ENCODE peak calls at places on chromosomes 11 and 22, in four cellular contexts. M, Q, O and D are unnamed samples.

GRCh38 chr11:76781046-76781801 is 1.9 kb upstream of the TSKU start:
- DNase-seq in M (no peak), Q (no peak), O (no peak), D (no peak)

GRCh38 chr11:116829525-116830183 is at the start of gene APOC3:
- DNase-seq in M (no peak), Q (peak; percentile 49), O (no peak), D (no peak)

GRCh38 chr11:44977493-44977984 is 26.9 kb upstream of the TP53I11 start:
- DNase-seq in M (no peak), Q (no peak), O (no peak), D (no peak)

GRCh38 chr11:18699269-18699596 is 654 bp downstream of the TMEM86A start:
- DNase-seq in M (no peak), Q (no peak), O (no peak), D (no peak)

GRCh38 chr22:40679964-40680818 is 907 bp downstream of the MCHR1 start:
- DNase-seq in M (no peak), Q (peak; percentile 15), O (no peak), D (no peak)

GRCh38 chr11:134587345-134587744 is 175.3 kb upstream of the B3GAT1 start:
- DNase-seq in M (no peak), Q (no peak), O (no peak), D (no peak)

GRCh38 chr11:90639687-90640086 is 416.8 kb upstream of the CHORDC1 start:
- DNase-seq in M (no peak), Q (no peak), O (no peak), D (no peak)

GRCh38 chr11:36251716-36252307 is 37.4 kb downstream of the COMMD9 start:
- DNase-seq in M (no peak), Q (no peak), O (no peak), D (no peak)

GRCh38 chr11:72069787-72070251 is 10.5 kb downstream of the NUMA1 start:
- DNase-seq in M (peak; percentile 93), Q (peak; percentile 92), O (peak; percentile 51), D (peak; percentile 76)

GRCh38 chr11:85826096-85826855 is 15.3 kb upstream of the SYTL2 start:
- DNase-seq in M (peak; percentile 79), Q (peak; percentile 60), O (no peak), D (no peak)

GRCh38 chr11:75924966-75925784 is 110.2 kb downstream of the UVRAG start:
- DNase-seq in M (no peak), Q (peak; percentile 50), O (no peak), D (no peak)

GRCh38 chr11:126522152-126522551 is 166.7 kb downstream of the ST3GAL4 start:
- DNase-seq in M (no peak), Q (no peak), O (no peak), D (no peak)

GRCh38 chr11:130611791-130612251 is 163.4 kb downstream of the ADAMTS15 start:
- DNase-seq in M (no peak), Q (peak; percentile 83), O (no peak), D (no peak)

GRCh38 chr11:22491826-22492225 is 133.8 kb downstream of the FANCF start:
- DNase-seq in M (no peak), Q (peak; percentile 82), O (no peak), D (peak; percentile 19)

GRCh38 chr22:45630436-45630835 is 41.2 kb upstream of the ATXN10 start:
- DNase-seq in M (no peak), Q (no peak), O (no peak), D (no peak)

GRCh38 chr11:1779806-1780699 is 16.3 kb upstream of the CTSD start:
- DNase-seq in M (no peak), Q (no peak), O (no peak), D (peak; percentile 54)

GRCh38 chr11:18394928-18395734 is 768 bp downstream of the LDHA start:
- DNase-seq in M (no peak), Q (no peak), O (no peak), D (peak; percentile 34)

GRCh38 chr22:32539631-32540449 is 65.2 kb downstream of the FBXO7 start:
- DNase-seq in M (no peak), Q (no peak), O (no peak), D (no peak)

GRCh38 chr11:125494987-125495725 is 909 bp downstream of the FEZ1 start:
- DNase-seq in M (peak; percentile 76), Q (peak; percentile 33), O (no peak), D (peak; percentile 25)

GRCh38 chr11:46112961-46113617 is 8.2 kb downstream of the PHF21A start:
- DNase-seq in M (no peak), Q (peak; percentile 82), O (peak; percentile 67), D (peak; percentile 28)

GRCh38 chr22:37571258-37571991 is 8.5 kb downstream of the LGALS2 start:
- DNase-seq in M (no peak), Q (no peak), O (peak; percentile 63), D (no peak)

DNA sequence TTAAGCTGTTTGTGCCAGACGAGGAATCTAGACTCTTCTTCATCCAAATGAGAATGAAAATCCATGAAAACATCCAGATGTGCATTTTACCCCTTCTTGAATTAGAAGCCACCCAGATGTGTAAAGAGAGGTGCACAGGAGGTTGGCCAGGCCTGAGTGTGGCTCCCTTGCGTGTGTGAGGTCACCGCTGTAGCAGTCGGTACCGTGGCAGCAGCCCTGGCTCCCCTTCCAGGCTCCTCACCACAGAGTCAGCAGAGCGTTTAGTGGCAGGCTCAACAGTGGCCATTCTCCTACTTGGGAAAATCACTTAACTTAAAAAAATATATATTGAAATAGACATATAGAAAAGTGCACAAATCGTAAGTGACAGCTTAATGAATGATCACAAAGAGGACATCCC is 99.8 kb upstream of the TBCEL start:
- DNase-seq in M (no peak), Q (no peak), O (no peak), D (no peak)
- H3K4me3 ChIP-seq in M (no peak overlapping the region), Q (no peak overlapping the region), O (no peak overlapping the region), D (no peak overlapping the region)

DNA sequence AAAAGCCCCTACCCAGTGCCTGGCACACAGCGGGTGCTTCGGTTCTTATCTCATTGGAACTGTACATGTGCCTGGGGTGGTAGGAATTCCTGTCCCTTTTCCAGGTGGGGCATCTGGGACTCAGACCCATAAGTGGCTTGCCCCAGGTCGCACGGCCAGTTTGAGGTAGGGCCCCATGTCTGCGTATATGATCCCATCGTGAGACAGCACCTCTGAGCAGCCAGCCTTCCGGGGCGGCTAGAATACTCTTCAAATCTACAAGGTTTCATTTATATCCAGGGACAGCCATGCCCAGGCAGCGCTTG is 33.4 kb upstream of the SMIM38 start:
- DNase-seq in M (no peak), Q (no peak), O (no peak), D (no peak)
- H3K4me3 ChIP-seq in M (no peak overlapping the region), Q (no peak overlapping the region), O (no peak overlapping the region), D (no peak overlapping the region)

GRCh38 chr11:43549624-43550023 is 130.9 kb upstream of the HSD17B12 start:
- DNase-seq in M (no peak), Q (no peak), O (no peak), D (no peak)

GRCh38 chr11:43547411-43547718 is 133.2 kb upstream of the HSD17B12 start:
- DNase-seq in M (peak; percentile 80), Q (peak; percentile 3), O (no peak), D (peak; percentile 10)

GRCh38 chr11:43548921-43549320 is 131.6 kb upstream of the HSD17B12 start:
- DNase-seq in M (no peak), Q (no peak), O (no peak), D (no peak)

GRCh38 chr11:43546561-43547410 is 133.8 kb upstream of the HSD17B12 start:
- DNase-seq in M (peak; percentile 63), Q (no peak), O (no peak), D (no peak)

DNA sequence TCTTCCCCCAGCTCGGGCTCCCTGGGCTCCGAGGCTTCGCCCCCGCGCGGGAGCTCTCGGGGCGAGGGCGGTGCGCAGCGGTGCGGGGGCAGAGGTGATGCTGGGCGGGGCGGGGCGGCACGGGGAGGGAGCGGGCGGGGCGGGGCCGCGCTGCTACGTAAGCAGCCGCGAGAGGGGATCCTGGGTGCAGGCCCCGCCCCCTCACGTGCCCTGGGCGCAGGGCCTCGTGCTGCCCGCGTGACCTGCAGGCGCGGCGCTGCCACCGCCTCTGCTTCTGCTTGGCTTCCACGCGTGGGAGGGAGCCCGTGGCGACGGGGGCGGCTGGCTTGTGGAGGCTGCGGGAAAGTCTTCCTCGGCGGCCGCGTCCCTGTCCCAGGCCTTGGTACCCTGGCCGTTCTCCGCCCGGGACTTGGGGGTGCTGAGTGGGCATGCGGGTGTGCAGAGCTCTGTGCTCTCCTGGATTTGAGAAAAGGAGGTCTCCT is 132.6 kb upstream of the HSD17B12 start:
- DNase-seq in M (peak; percentile 82), Q (peak; percentile 15), O (no peak), D (peak; percentile 45)
- H3K4me3 ChIP-seq in M (peak overlapping the region; percentile 37), Q (no peak overlapping the region), O (no peak overlapping the region), D (peak overlapping the region; percentile 10)

GRCh38 chr11:94652735-94653284 is 85.6 kb downstream of the PIWIL4 start:
- DNase-seq in M (no peak), Q (no peak), O (no peak), D (no peak)

GRCh38 chr11:94649925-94650623 is 82.9 kb downstream of the PIWIL4 start:
- DNase-seq in M (no peak), Q (no peak), O (no peak), D (no peak)

GRCh38 chr11:94649254-94649653 is 82.1 kb downstream of the PIWIL4 start:
- DNase-seq in M (no peak), Q (no peak), O (no peak), D (no peak)

GRCh38 chr11:94648789-94649188 is 81.6 kb downstream of the PIWIL4 start:
- DNase-seq in M (no peak), Q (no peak), O (no peak), D (no peak)

GRCh38 chr11:94650756-94651155 is 83.6 kb downstream of the PIWIL4 start:
- DNase-seq in M (peak; percentile 93), Q (peak; percentile 91), O (no peak), D (no peak)
- H3K4me3 ChIP-seq in M (no peak overlapping the region), Q (no peak overlapping the region), O (no peak overlapping the region), D (no peak overlapping the region)

DNA sequence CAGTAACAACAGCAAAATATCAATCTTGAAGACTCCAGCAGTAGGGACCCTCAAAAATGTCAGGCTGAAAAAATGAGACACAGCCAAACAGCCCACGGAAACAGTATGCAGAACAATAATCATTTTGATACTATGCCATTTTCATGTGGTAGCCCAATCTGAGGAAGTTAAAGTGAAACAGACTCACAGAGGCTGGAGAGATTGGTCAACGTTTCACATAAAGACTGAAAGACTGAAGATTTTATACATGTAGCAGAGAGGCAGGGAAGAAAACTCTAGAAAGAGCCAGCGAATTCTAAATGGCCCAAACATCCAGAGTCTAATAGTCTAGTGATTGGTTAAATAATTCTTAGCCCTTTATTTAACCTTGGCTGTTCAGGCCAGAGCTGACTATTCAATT is 49.4 kb downstream of the MAML2 start:
- DNase-seq in M (no peak), Q (peak; percentile 39), O (no peak), D (no peak)
- H3K4me3 ChIP-seq in M (peak overlapping the region; percentile 33), Q (no peak overlapping the region), O (no peak overlapping the region), D (no peak overlapping the region)

GRCh38 chr22:38924197-38924952 is 33.0 kb upstream of the APOBEC3A start:
- DNase-seq in M (peak; percentile 94), Q (peak; percentile 79), O (peak; percentile 80), D (peak; percentile 90)

GRCh38 chr22:38925571-38926041 is 31.8 kb upstream of the APOBEC3A start:
- DNase-seq in M (no peak), Q (peak; percentile 40), O (no peak), D (no peak)

GRCh38 chr22:38921801-38922200 is 35.6 kb upstream of the APOBEC3A start:
- DNase-seq in M (no peak), Q (no peak), O (no peak), D (no peak)

GRCh38 chr22:38921126-38921525 is 36.3 kb upstream of the APOBEC3A start:
- DNase-seq in M (peak; percentile 93), Q (no peak), O (peak; percentile 39), D (peak; percentile 95)

GRCh38 chr22:38923463-38924196 is 33.8 kb upstream of the APOBEC3A start:
- DNase-seq in M (peak; percentile 92), Q (peak; percentile 86), O (peak; percentile 91), D (peak; percentile 74)
- H3K4me3 ChIP-seq in M (peak overlapping the region; percentile 35), Q (peak overlapping the region; percentile 3), O (peak overlapping the region; percentile 38), D (peak overlapping the region; percentile 0)